ENCODE peak calls at places on chromosomes 12 and 14, in ten cellular contexts. One of them, this sample, is unnamed.

GRCh38 chr12:95790025-95790911 is at the start of gene NTN4:
- DNase-seq in NCI-H1105: peak
- DNase-seq in psoas muscle: peak
- DNase-seq in NCI-H187: no peak
- DNase-seq in GM20000: peak
- DNase-seq in A172: no peak
- DNase-seq in Right ventricle myocardium superior: peak
- DNase-seq in stimulated activated CD4-positive, alpha-beta T cell treated with anti-CD3 and anti-CD28 coated beads, Interleukin-4, amount 100 ng/mL, for 24 hours: peak
- DNase-seq in activated CD4-positive, CD25-positive, alpha-beta regulatory T cell: no peak
- DNase-seq in NCI-H510A treated with DMSO at 0.1 percent for 48 hours: no peak
- DNase-seq in this sample: no peak

GRCh38 chr12:32947203-32947795 is 50.7 kb upstream of the PKP2 start:
- DNase-seq in NCI-H1105: peak
- DNase-seq in psoas muscle: no peak
- DNase-seq in NCI-H187: no peak
- DNase-seq in GM20000: peak
- DNase-seq in A172: peak
- DNase-seq in Right ventricle myocardium superior: no peak
- DNase-seq in stimulated activated CD4-positive, alpha-beta T cell treated with anti-CD3 and anti-CD28 coated beads, Interleukin-4, amount 100 ng/mL, for 24 hours: no peak
- DNase-seq in activated CD4-positive, CD25-positive, alpha-beta regulatory T cell: no peak
- DNase-seq in NCI-H510A treated with DMSO at 0.1 percent for 48 hours: no peak
- DNase-seq in this sample: no peak

GRCh38 chr14:100737526-100737925 is 10.8 kb downstream of the DLK1 start:
- DNase-seq in NCI-H1105: no peak
- DNase-seq in psoas muscle: no peak
- DNase-seq in NCI-H187: no peak
- DNase-seq in GM20000: no peak
- DNase-seq in A172: no peak
- DNase-seq in Right ventricle myocardium superior: no peak
- DNase-seq in stimulated activated CD4-positive, alpha-beta T cell treated with anti-CD3 and anti-CD28 coated beads, Interleukin-4, amount 100 ng/mL, for 24 hours: no peak
- DNase-seq in activated CD4-positive, CD25-positive, alpha-beta regulatory T cell: no peak
- DNase-seq in NCI-H510A treated with DMSO at 0.1 percent for 48 hours: no peak
- DNase-seq in this sample: no peak

GRCh38 chr12:113340061-113340460 is 5.2 kb upstream of the SLC8B1 start:
- DNase-seq in NCI-H1105: no peak
- DNase-seq in psoas muscle: no peak
- DNase-seq in NCI-H187: no peak
- DNase-seq in GM20000: no peak
- DNase-seq in A172: no peak
- DNase-seq in Right ventricle myocardium superior: no peak
- DNase-seq in stimulated activated CD4-positive, alpha-beta T cell treated with anti-CD3 and anti-CD28 coated beads, Interleukin-4, amount 100 ng/mL, for 24 hours: no peak
- DNase-seq in activated CD4-positive, CD25-positive, alpha-beta regulatory T cell: no peak
- DNase-seq in NCI-H510A treated with DMSO at 0.1 percent for 48 hours: no peak
- DNase-seq in this sample: no peak

GRCh38 chr12:32201996-32202395 is 95.3 kb downstream of the BICD1 start:
- DNase-seq in NCI-H1105: no peak
- DNase-seq in psoas muscle: peak
- DNase-seq in NCI-H187: no peak
- DNase-seq in GM20000: no peak
- DNase-seq in A172: no peak
- DNase-seq in Right ventricle myocardium superior: peak
- DNase-seq in stimulated activated CD4-positive, alpha-beta T cell treated with anti-CD3 and anti-CD28 coated beads, Interleukin-4, amount 100 ng/mL, for 24 hours: no peak
- DNase-seq in activated CD4-positive, CD25-positive, alpha-beta regulatory T cell: no peak
- DNase-seq in NCI-H510A treated with DMSO at 0.1 percent for 48 hours: no peak
- DNase-seq in this sample: no peak

GRCh38 chr12:112584266-112584722 is 165.5 kb downstream of the PTPN11 start:
- DNase-seq in NCI-H1105: no peak
- DNase-seq in psoas muscle: no peak
- DNase-seq in NCI-H187: no peak
- DNase-seq in GM20000: no peak
- DNase-seq in A172: peak
- DNase-seq in Right ventricle myocardium superior: no peak
- DNase-seq in stimulated activated CD4-positive, alpha-beta T cell treated with anti-CD3 and anti-CD28 coated beads, Interleukin-4, amount 100 ng/mL, for 24 hours: no peak
- DNase-seq in activated CD4-positive, CD25-positive, alpha-beta regulatory T cell: no peak
- DNase-seq in NCI-H510A treated with DMSO at 0.1 percent for 48 hours: peak
- DNase-seq in this sample: no peak

GRCh38 chr12:9867531-9867930 is 1.6 kb downstream of the CLEC2B start:
- DNase-seq in NCI-H1105: no peak
- DNase-seq in psoas muscle: no peak
- DNase-seq in NCI-H187: no peak
- DNase-seq in GM20000: no peak
- DNase-seq in A172: peak
- DNase-seq in Right ventricle myocardium superior: no peak
- DNase-seq in stimulated activated CD4-positive, alpha-beta T cell treated with anti-CD3 and anti-CD28 coated beads, Interleukin-4, amount 100 ng/mL, for 24 hours: no peak
- DNase-seq in activated CD4-positive, CD25-positive, alpha-beta regulatory T cell: no peak
- DNase-seq in NCI-H510A treated with DMSO at 0.1 percent for 48 hours: no peak
- DNase-seq in this sample: no peak

GRCh38 chr12:91986084-91986483 is 159.6 kb downstream of the BTG1 start:
- DNase-seq in NCI-H1105: no peak
- DNase-seq in psoas muscle: no peak
- DNase-seq in NCI-H187: no peak
- DNase-seq in GM20000: no peak
- DNase-seq in A172: peak
- DNase-seq in Right ventricle myocardium superior: no peak
- DNase-seq in stimulated activated CD4-positive, alpha-beta T cell treated with anti-CD3 and anti-CD28 coated beads, Interleukin-4, amount 100 ng/mL, for 24 hours: no peak
- DNase-seq in activated CD4-positive, CD25-positive, alpha-beta regulatory T cell: no peak
- DNase-seq in NCI-H510A treated with DMSO at 0.1 percent for 48 hours: no peak
- DNase-seq in this sample: no peak

GRCh38 chr14:104681689-104682074 is 7.7 kb upstream of the INF2 start:
- DNase-seq in NCI-H1105: no peak
- DNase-seq in psoas muscle: peak
- DNase-seq in NCI-H187: no peak
- DNase-seq in GM20000: no peak
- DNase-seq in A172: peak
- DNase-seq in Right ventricle myocardium superior: peak
- DNase-seq in stimulated activated CD4-positive, alpha-beta T cell treated with anti-CD3 and anti-CD28 coated beads, Interleukin-4, amount 100 ng/mL, for 24 hours: no peak
- DNase-seq in activated CD4-positive, CD25-positive, alpha-beta regulatory T cell: no peak
- DNase-seq in NCI-H510A treated with DMSO at 0.1 percent for 48 hours: peak
- DNase-seq in this sample: no peak

GRCh38 chr14:106883218-106883692 is 1356.9 kb downstream of the TMEM121 start:
- DNase-seq in NCI-H1105: no peak
- DNase-seq in psoas muscle: no peak
- DNase-seq in NCI-H187: no peak
- DNase-seq in GM20000: no peak
- DNase-seq in A172: no peak
- DNase-seq in Right ventricle myocardium superior: no peak
- DNase-seq in stimulated activated CD4-positive, alpha-beta T cell treated with anti-CD3 and anti-CD28 coated beads, Interleukin-4, amount 100 ng/mL, for 24 hours: peak
- DNase-seq in activated CD4-positive, CD25-positive, alpha-beta regulatory T cell: no peak
- DNase-seq in NCI-H510A treated with DMSO at 0.1 percent for 48 hours: no peak
- DNase-seq in this sample: no peak

GRCh38 chr12:119239040-119239439 is 60.3 kb downstream of the HSPB8 start:
- DNase-seq in NCI-H1105: no peak
- DNase-seq in psoas muscle: no peak
- DNase-seq in NCI-H187: no peak
- DNase-seq in GM20000: no peak
- DNase-seq in A172: no peak
- DNase-seq in Right ventricle myocardium superior: no peak
- DNase-seq in stimulated activated CD4-positive, alpha-beta T cell treated with anti-CD3 and anti-CD28 coated beads, Interleukin-4, amount 100 ng/mL, for 24 hours: no peak
- DNase-seq in activated CD4-positive, CD25-positive, alpha-beta regulatory T cell: no peak
- DNase-seq in NCI-H510A treated with DMSO at 0.1 percent for 48 hours: no peak
- DNase-seq in this sample: no peak

GRCh38 chr14:74855945-74856344 is 20.0 kb downstream of the PROX2 start:
- DNase-seq in NCI-H1105: no peak
- DNase-seq in psoas muscle: no peak
- DNase-seq in NCI-H187: no peak
- DNase-seq in GM20000: no peak
- DNase-seq in A172: no peak
- DNase-seq in Right ventricle myocardium superior: no peak
- DNase-seq in stimulated activated CD4-positive, alpha-beta T cell treated with anti-CD3 and anti-CD28 coated beads, Interleukin-4, amount 100 ng/mL, for 24 hours: no peak
- DNase-seq in activated CD4-positive, CD25-positive, alpha-beta regulatory T cell: no peak
- DNase-seq in NCI-H510A treated with DMSO at 0.1 percent for 48 hours: peak
- DNase-seq in this sample: no peak

GRCh38 chr12:64893961-64894360 is 69.5 kb downstream of the TBC1D30 start:
- DNase-seq in NCI-H1105: no peak
- DNase-seq in psoas muscle: no peak
- DNase-seq in NCI-H187: no peak
- DNase-seq in GM20000: no peak
- DNase-seq in A172: no peak
- DNase-seq in Right ventricle myocardium superior: no peak
- DNase-seq in stimulated activated CD4-positive, alpha-beta T cell treated with anti-CD3 and anti-CD28 coated beads, Interleukin-4, amount 100 ng/mL, for 24 hours: no peak
- DNase-seq in activated CD4-positive, CD25-positive, alpha-beta regulatory T cell: no peak
- DNase-seq in NCI-H510A treated with DMSO at 0.1 percent for 48 hours: no peak
- DNase-seq in this sample: no peak

GRCh38 chr14:71815110-71815509 is 117.1 kb upstream of the RGS6 start:
- DNase-seq in NCI-H1105: no peak
- DNase-seq in psoas muscle: no peak
- DNase-seq in NCI-H187: no peak
- DNase-seq in GM20000: no peak
- DNase-seq in A172: no peak
- DNase-seq in Right ventricle myocardium superior: no peak
- DNase-seq in stimulated activated CD4-positive, alpha-beta T cell treated with anti-CD3 and anti-CD28 coated beads, Interleukin-4, amount 100 ng/mL, for 24 hours: no peak
- DNase-seq in activated CD4-positive, CD25-positive, alpha-beta regulatory T cell: no peak
- DNase-seq in NCI-H510A treated with DMSO at 0.1 percent for 48 hours: no peak
- DNase-seq in this sample: no peak

GRCh38 chr12:130194154-130194553 is 31.9 kb downstream of the FZD10 start:
- DNase-seq in NCI-H1105: no peak
- DNase-seq in psoas muscle: no peak
- DNase-seq in NCI-H187: no peak
- DNase-seq in GM20000: no peak
- DNase-seq in A172: no peak
- DNase-seq in Right ventricle myocardium superior: no peak
- DNase-seq in stimulated activated CD4-positive, alpha-beta T cell treated with anti-CD3 and anti-CD28 coated beads, Interleukin-4, amount 100 ng/mL, for 24 hours: no peak
- DNase-seq in activated CD4-positive, CD25-positive, alpha-beta regulatory T cell: no peak
- DNase-seq in NCI-H510A treated with DMSO at 0.1 percent for 48 hours: no peak
- DNase-seq in this sample: no peak

GRCh38 chr12:2094597-2094996 is 41.8 kb downstream of the CACNA1C start:
- DNase-seq in NCI-H1105: no peak
- DNase-seq in psoas muscle: no peak
- DNase-seq in NCI-H187: no peak
- DNase-seq in GM20000: no peak
- DNase-seq in A172: no peak
- DNase-seq in Right ventricle myocardium superior: no peak
- DNase-seq in stimulated activated CD4-positive, alpha-beta T cell treated with anti-CD3 and anti-CD28 coated beads, Interleukin-4, amount 100 ng/mL, for 24 hours: no peak
- DNase-seq in activated CD4-positive, CD25-positive, alpha-beta regulatory T cell: no peak
- DNase-seq in NCI-H510A treated with DMSO at 0.1 percent for 48 hours: no peak
- DNase-seq in this sample: no peak

GRCh38 chr14:70670992-70671651 is 29.4 kb downstream of the TTC9 start:
- DNase-seq in NCI-H1105: no peak
- DNase-seq in psoas muscle: no peak
- DNase-seq in NCI-H187: no peak
- DNase-seq in GM20000: no peak
- DNase-seq in A172: no peak
- DNase-seq in Right ventricle myocardium superior: no peak
- DNase-seq in stimulated activated CD4-positive, alpha-beta T cell treated with anti-CD3 and anti-CD28 coated beads, Interleukin-4, amount 100 ng/mL, for 24 hours: no peak
- DNase-seq in activated CD4-positive, CD25-positive, alpha-beta regulatory T cell: no peak
- DNase-seq in NCI-H510A treated with DMSO at 0.1 percent for 48 hours: no peak
- DNase-seq in this sample: no peak

GRCh38 chr12:112948806-112949205 is 10.5 kb downstream of the OAS3 start:
- DNase-seq in NCI-H1105: no peak
- DNase-seq in psoas muscle: no peak
- DNase-seq in NCI-H187: no peak
- DNase-seq in GM20000: no peak
- DNase-seq in A172: no peak
- DNase-seq in Right ventricle myocardium superior: no peak
- DNase-seq in stimulated activated CD4-positive, alpha-beta T cell treated with anti-CD3 and anti-CD28 coated beads, Interleukin-4, amount 100 ng/mL, for 24 hours: no peak
- DNase-seq in activated CD4-positive, CD25-positive, alpha-beta regulatory T cell: no peak
- DNase-seq in NCI-H510A treated with DMSO at 0.1 percent for 48 hours: no peak
- DNase-seq in this sample: no peak

GRCh38 chr14:22151091-22151490 is 437.9 kb downstream of the DAD1 start:
- DNase-seq in NCI-H1105: no peak
- DNase-seq in psoas muscle: no peak
- DNase-seq in NCI-H187: no peak
- DNase-seq in GM20000: no peak
- DNase-seq in A172: no peak
- DNase-seq in Right ventricle myocardium superior: no peak
- DNase-seq in stimulated activated CD4-positive, alpha-beta T cell treated with anti-CD3 and anti-CD28 coated beads, Interleukin-4, amount 100 ng/mL, for 24 hours: no peak
- DNase-seq in activated CD4-positive, CD25-positive, alpha-beta regulatory T cell: no peak
- DNase-seq in NCI-H510A treated with DMSO at 0.1 percent for 48 hours: no peak
- DNase-seq in this sample: no peak

GRCh38 chr12:18275974-18276373 is 14.7 kb downstream of the PIK3C2G start:
- DNase-seq in NCI-H1105: no peak
- DNase-seq in psoas muscle: no peak
- DNase-seq in NCI-H187: no peak
- DNase-seq in GM20000: no peak
- DNase-seq in A172: peak
- DNase-seq in Right ventricle myocardium superior: no peak
- DNase-seq in stimulated activated CD4-positive, alpha-beta T cell treated with anti-CD3 and anti-CD28 coated beads, Interleukin-4, amount 100 ng/mL, for 24 hours: no peak
- DNase-seq in activated CD4-positive, CD25-positive, alpha-beta regulatory T cell: no peak
- DNase-seq in NCI-H510A treated with DMSO at 0.1 percent for 48 hours: no peak
- DNase-seq in this sample: no peak

GRCh38 chr12:49069507-49070346 is at the start of gene RHEBL1:
- DNase-seq in NCI-H1105: peak
- DNase-seq in psoas muscle: peak
- DNase-seq in NCI-H187: peak
- DNase-seq in GM20000: peak
- DNase-seq in A172: peak
- DNase-seq in Right ventricle myocardium superior: peak
- DNase-seq in stimulated activated CD4-positive, alpha-beta T cell treated with anti-CD3 and anti-CD28 coated beads, Interleukin-4, amount 100 ng/mL, for 24 hours: peak
- DNase-seq in activated CD4-positive, CD25-positive, alpha-beta regulatory T cell: peak
- DNase-seq in NCI-H510A treated with DMSO at 0.1 percent for 48 hours: peak
- DNase-seq in this sample: peak

GRCh38 chr14:90797451-90797850 is 18.8 kb downstream of the TTC7B start:
- DNase-seq in NCI-H1105: no peak
- DNase-seq in psoas muscle: no peak
- DNase-seq in NCI-H187: no peak
- DNase-seq in GM20000: no peak
- DNase-seq in A172: no peak
- DNase-seq in Right ventricle myocardium superior: no peak
- DNase-seq in stimulated activated CD4-positive, alpha-beta T cell treated with anti-CD3 and anti-CD28 coated beads, Interleukin-4, amount 100 ng/mL, for 24 hours: no peak
- DNase-seq in activated CD4-positive, CD25-positive, alpha-beta regulatory T cell: no peak
- DNase-seq in NCI-H510A treated with DMSO at 0.1 percent for 48 hours: no peak
- DNase-seq in this sample: no peak

GRCh38 chr14:104885031-104885972 is 20.2 kb downstream of the CEP170B start:
- DNase-seq in NCI-H1105: no peak
- DNase-seq in psoas muscle: peak
- DNase-seq in NCI-H187: no peak
- DNase-seq in GM20000: no peak
- DNase-seq in A172: no peak
- DNase-seq in Right ventricle myocardium superior: peak
- DNase-seq in stimulated activated CD4-positive, alpha-beta T cell treated with anti-CD3 and anti-CD28 coated beads, Interleukin-4, amount 100 ng/mL, for 24 hours: no peak
- DNase-seq in activated CD4-positive, CD25-positive, alpha-beta regulatory T cell: no peak
- DNase-seq in NCI-H510A treated with DMSO at 0.1 percent for 48 hours: no peak
- DNase-seq in this sample: no peak

GRCh38 chr14:55625481-55625880 is 45.5 kb downstream of the KTN1 start:
- DNase-seq in NCI-H1105: no peak
- DNase-seq in psoas muscle: no peak
- DNase-seq in NCI-H187: no peak
- DNase-seq in GM20000: no peak
- DNase-seq in A172: no peak
- DNase-seq in Right ventricle myocardium superior: no peak
- DNase-seq in stimulated activated CD4-positive, alpha-beta T cell treated with anti-CD3 and anti-CD28 coated beads, Interleukin-4, amount 100 ng/mL, for 24 hours: no peak
- DNase-seq in activated CD4-positive, CD25-positive, alpha-beta regulatory T cell: no peak
- DNase-seq in NCI-H510A treated with DMSO at 0.1 percent for 48 hours: no peak
- DNase-seq in this sample: no peak

This sample was measured in GM12864.